ENCODE peak calls at places on chromosomes 5 and 9, in seven cellular contexts. Z is esophagus muscularis mucosa, F is lower lobe of right lung, M is endodermal cell, I is GM12865, H is A549, Q is A673. X is an unnamed sample.

GRCh38 chr9:136311433-136312375 is 7.8 kb upstream of the CCDC187 start:
- DNase-seq in Z (no peak), Q (no peak), M (no peak), I (peak; percentile 29), H (no peak), F (no peak), X (peak; percentile 53)

GRCh38 chr5:124263680-124264491 is 482.6 kb downstream of the ZNF608 start:
- DNase-seq in M (peak; percentile 86), H (no peak), Z (no peak), I (no peak), F (no peak), Q (peak; percentile 36), X (no peak)

GRCh38 chr5:8333977-8334376 is 465.0 kb downstream of the MTRR start:
- DNase-seq in I (no peak), H (no peak), Q (no peak), F (no peak), M (no peak), Z (no peak), X (no peak)

GRCh38 chr9:131676431-131676972 is 63.4 kb downstream of the RAPGEF1 start:
- DNase-seq in I (peak; percentile 86), M (peak; percentile 64), Z (no peak), F (no peak), Q (no peak), H (no peak), X (no peak)

GRCh38 chr9:84862786-84863185 is 193.3 kb downstream of the NTRK2 start:
- DNase-seq in H (peak; percentile 8), M (peak; percentile 89), Q (peak; percentile 32), F (peak; percentile 43), I (no peak), Z (no peak), X (peak; percentile 89)

GRCh38 chr9:131697097-131697496 is 42.8 kb downstream of the RAPGEF1 start:
- DNase-seq in I (no peak), H (no peak), Z (no peak), F (no peak), Q (no peak), M (peak; percentile 78), X (no peak)

GRCh38 chr9:31210982-31211570 is 1173.4 kb upstream of the ACO1 start:
- DNase-seq in F (peak; percentile 38), Z (no peak), Q (no peak), I (no peak), M (peak; percentile 62), H (no peak), X (no peak)

GRCh38 chr5:66596791-66597757 is 881 bp downstream of the MAST4 start:
- DNase-seq in M (peak; percentile 77), Q (peak; percentile 32), I (no peak), F (peak; percentile 59), H (peak; percentile 6), Z (no peak), X (peak; percentile 37)

GRCh38 chr5:127296321-127296720 is 5.7 kb downstream of the MEGF10 start:
- DNase-seq in H (no peak), Q (peak; percentile 41), I (no peak), F (no peak), Z (no peak), M (no peak), X (peak; percentile 83)

GRCh38 chr9:134570726-134571325 is 70.8 kb upstream of the COL5A1 start:
- DNase-seq in I (no peak), Q (peak; percentile 58), Z (no peak), H (no peak), F (peak; percentile 28), M (peak; percentile 35), X (no peak)

GRCh38 chr9:99866398-99866797 is 40.1 kb upstream of the STX17 start:
- DNase-seq in H (no peak), Z (no peak), Q (peak; percentile 43), F (no peak), I (no peak), M (no peak), X (no peak)

GRCh38 chr9:76255781-76256455 is 138.3 kb downstream of the RFK start:
- DNase-seq in Z (peak; percentile 96), I (no peak), Q (peak; percentile 5), F (peak; percentile 45), H (no peak), M (no peak), X (peak; percentile 45)

GRCh38 chr9:2469681-2470141 is 151.9 kb upstream of the VLDLR start:
- DNase-seq in M (peak; percentile 81), H (no peak), Q (no peak), F (peak; percentile 53), Z (no peak), I (peak; percentile 26), X (peak; percentile 1)

GRCh38 chr9:34961574-34962480 is 3.7 kb downstream of the PHF24 start:
- DNase-seq in Z (no peak), H (no peak), Q (no peak), I (peak; percentile 20), F (no peak), M (no peak), X (peak; percentile 60)

GRCh38 chr5:177300236-177300880 is 3.2 kb downstream of the RAB24 start:
- DNase-seq in F (peak; percentile 77), Q (peak; percentile 70), M (peak; percentile 77), Z (no peak), H (no peak), I (peak; percentile 84), X (peak; percentile 49)

GRCh38 chr5:66929995-66930394 is 266.6 kb downstream of the CD180 start:
- DNase-seq in F (no peak), I (no peak), Q (no peak), Z (no peak), H (no peak), M (no peak), X (no peak)

GRCh38 chr9:77616191-77616590 is 31.9 kb downstream of the GNA14 start:
- DNase-seq in M (no peak), Z (no peak), F (no peak), I (no peak), Q (peak; percentile 69), H (no peak), X (no peak)

GRCh38 chr9:107630141-107630540 is 140.6 kb upstream of the KLF4 start:
- DNase-seq in I (no peak), H (no peak), Q (no peak), F (no peak), Z (no peak), M (no peak), X (no peak)

GRCh38 chr5:74042559-74043357 is 416.8 kb downstream of the ARHGEF28 start:
- DNase-seq in Q (no peak), Z (no peak), M (no peak), I (no peak), H (no peak), F (no peak), X (peak; percentile 71)

GRCh38 chr5:81854915-81855314 is 104.0 kb upstream of the SSBP2 start:
- DNase-seq in I (no peak), F (no peak), M (no peak), Q (peak; percentile 19), Z (no peak), H (no peak), X (no peak)

GRCh38 chr9:111970827-111971226 is 74.2 kb downstream of the UGCG start:
- DNase-seq in Z (no peak), H (no peak), F (no peak), Q (no peak), I (no peak), M (no peak), X (peak; percentile 59)

GRCh38 chr5:147887026-147887627 is 8.6 kb downstream of the SCGB3A2 start:
- DNase-seq in F (no peak), Z (no peak), H (peak; percentile 5), M (peak; percentile 63), I (peak; percentile 22), Q (peak; percentile 47), X (peak; percentile 55)

GRCh38 chr5:78533356-78533755 is 115.2 kb downstream of the LHFPL2 start:
- DNase-seq in Z (no peak), Q (no peak), M (no peak), F (no peak), H (peak; percentile 26), I (peak; percentile 45), X (no peak)
- TF ChIP-seq CTCF in Z (peak; percentile 47), Q (peak; percentile 37), M (peak; percentile 72), F (peak; percentile 23), H (peak; percentile 41), I (peak; percentile 38), X (peak; percentile 43)

GRCh38 chr9:118478752-118479151 is 774.5 kb downstream of the TLR4 start:
- DNase-seq in Q (no peak), H (no peak), Z (no peak), M (no peak), F (no peak), I (no peak), X (no peak)

GRCh38 chr9:118473527-118473926 is 769.3 kb downstream of the TLR4 start:
- DNase-seq in I (no peak), H (no peak), F (no peak), Z (no peak), M (peak; percentile 50), Q (no peak), X (no peak)
- TF ChIP-seq CTCF in I (no peak), H (no peak), F (no peak), Z (no peak), M (no peak), Q (no peak), X (no peak)

GRCh38 chr5:89034588-89034987 is 151.6 kb upstream of the MEF2C start:
- DNase-seq in H (no peak), Q (no peak), Z (no peak), M (no peak), F (no peak), I (peak; percentile 25), X (no peak)
- TF ChIP-seq CTCF in H (no peak), Q (no peak), Z (no peak), M (no peak), F (no peak), I (no peak), X (no peak)

GRCh38 chr5:174571662-174572397 is 152.6 kb upstream of the MSX2 start:
- DNase-seq in I (no peak), M (peak; percentile 84), H (peak; percentile 87), F (no peak), Q (peak; percentile 86), Z (no peak), X (peak; percentile 95)
- TF ChIP-seq CTCF in I (no peak), M (peak; percentile 68), H (peak; percentile 59), F (no peak), Q (peak; percentile 17), Z (peak; percentile 44), X (peak; percentile 53)

GRCh38 chr5:160187091-160187490 is 42.2 kb upstream of the FABP6 start:
- DNase-seq in I (no peak), Z (no peak), F (no peak), H (no peak), Q (no peak), M (peak; percentile 68), X (no peak)

GRCh38 chr5:160185954-160186353 is 43.4 kb upstream of the FABP6 start:
- DNase-seq in M (no peak), H (no peak), I (peak; percentile 40), Z (no peak), F (no peak), Q (no peak), X (no peak)

GRCh38 chr5:160188968-160189319 is 40.4 kb upstream of the FABP6 start:
- DNase-seq in I (no peak), Z (no peak), Q (no peak), F (no peak), M (no peak), H (no peak), X (no peak)

GRCh38 chr5:160186480-160186879 is 42.8 kb upstream of the FABP6 start:
- DNase-seq in Z (no peak), M (no peak), Q (no peak), H (no peak), F (no peak), I (no peak), X (no peak)

GRCh38 chr5:160188151-160188967 is 40.9 kb upstream of the FABP6 start:
- DNase-seq in F (peak; percentile 63), Q (peak; percentile 85), I (no peak), M (peak; percentile 89), H (peak; percentile 31), Z (no peak), X (peak; percentile 41)
- TF ChIP-seq CTCF in F (no peak), Q (no peak), I (peak; percentile 5), M (peak; percentile 22), H (no peak), Z (no peak), X (no peak)

GRCh38 chr9:14888857-14889256 is 21.4 kb downstream of the FREM1 start:
- DNase-seq in F (no peak), H (no peak), M (no peak), I (no peak), Q (no peak), Z (no peak), X (no peak)
- TF ChIP-seq CTCF in F (no peak), H (no peak), M (no peak), I (no peak), Q (peak; percentile 26), Z (no peak), X (no peak)

X was measured in RWPE1.